ENCODE peak calls at places on chromosomes 12 and 14, in six cellular contexts. O is nephron progenitor cell, P is MM.1S, Y is pancreas, D is OCI-LY7, T is foreskin fibroblast. A is an unnamed sample.

GRCh38 chr14:62301076-62301475 is 538.9 kb downstream of the SNAPC1 start:
- DNase-seq in O (no peak), P (no peak), Y (no peak), D (no peak), T (no peak), A (no peak)

GRCh38 chr12:107475900-107476299 is 209.7 kb upstream of the PWP1 start:
- DNase-seq in O (no peak), P (no peak), Y (no peak), D (peak), T (no peak), A (no peak)

GRCh38 chr12:104643093-104643646 is 186.4 kb downstream of the CHST11 start:
- DNase-seq in O (no peak), P (no peak), Y (no peak), D (no peak), T (no peak), A (no peak)

GRCh38 chr14:92677087-92677668 is 71.2 kb downstream of the LGMN start:
- DNase-seq in O (no peak), P (no peak), Y (no peak), D (peak), T (no peak), A (peak)

GRCh38 chr12:43776498-43776897 is 17.7 kb downstream of the IRAK4 start:
- DNase-seq in O (no peak), P (peak), Y (no peak), D (peak), T (no peak), A (no peak)

GRCh38 chr12:21221072-21221471 is 90.1 kb downstream of the SLCO1B1 start:
- DNase-seq in O (no peak), P (no peak), Y (no peak), D (no peak), T (no peak), A (no peak)

GRCh38 chr12:102347761-102348160 is 132.6 kb downstream of the IGF1 start:
- DNase-seq in O (peak), P (no peak), Y (no peak), D (no peak), T (no peak), A (no peak)

GRCh38 chr14:50758945-50759344 is 72.0 kb downstream of the NIN start:
- DNase-seq in O (no peak), P (no peak), Y (no peak), D (no peak), T (no peak), A (no peak)

DNA sequence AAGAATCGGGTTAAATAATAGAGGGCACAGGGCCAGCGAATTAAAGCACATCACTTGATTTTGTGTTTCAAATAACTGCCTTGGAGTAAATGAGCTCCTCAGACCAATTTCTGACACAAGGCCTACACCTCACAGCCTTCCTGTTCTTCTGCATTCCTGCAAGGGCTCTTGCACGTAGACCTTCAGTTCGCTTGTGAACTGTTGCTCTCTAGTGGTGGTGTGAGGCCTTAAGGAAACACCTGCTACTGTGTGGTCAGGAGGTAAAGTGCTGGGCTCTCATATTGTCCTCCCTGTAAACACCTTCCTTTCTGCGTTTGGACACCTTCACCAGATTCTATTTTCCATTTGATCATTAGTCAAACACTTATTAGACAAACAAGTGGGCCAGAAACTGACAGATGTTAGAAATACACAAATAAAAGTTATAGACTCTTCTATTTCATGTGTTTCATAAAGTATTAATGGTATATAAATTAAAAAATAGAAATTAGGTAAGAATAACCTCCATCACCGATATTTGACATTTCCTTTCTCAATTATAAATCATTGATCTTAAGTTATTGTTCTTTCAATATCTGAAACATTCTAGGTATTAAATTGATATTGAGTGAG is 29.2 kb upstream of the KLRF1 start:
- DNase-seq in O (peak), P (peak), Y (no peak), D (peak), T (peak), A (no peak)
- TF ChIP-seq CTCF in O (peak), P (peak), Y (no peak), D (peak), T (peak), A (peak)

DNA sequence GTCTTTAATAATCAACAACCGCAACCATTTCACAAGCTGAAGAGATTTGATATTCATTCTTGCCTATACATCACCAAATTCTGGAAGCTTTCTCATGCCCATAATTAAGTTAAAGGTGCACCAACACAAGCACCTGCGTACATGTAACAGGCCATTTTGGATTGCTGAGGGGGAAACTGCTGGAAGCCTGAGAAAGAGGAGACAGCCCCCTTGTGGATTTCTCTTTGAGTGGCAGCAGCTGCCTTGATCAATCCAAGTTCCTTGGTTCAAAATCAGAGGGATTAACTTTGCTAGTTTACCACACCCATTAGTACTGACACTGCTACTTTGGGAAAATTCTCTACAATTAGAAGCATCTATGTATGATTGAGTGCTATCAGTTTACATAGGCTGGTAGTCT is 321.1 kb downstream of the NOVA1 start:
- DNase-seq in O (peak), P (no peak), Y (no peak), D (no peak), T (no peak), A (no peak)
- TF ChIP-seq CTCF in O (peak), P (no peak), Y (no peak), D (no peak), T (no peak), A (no peak)

DNA sequence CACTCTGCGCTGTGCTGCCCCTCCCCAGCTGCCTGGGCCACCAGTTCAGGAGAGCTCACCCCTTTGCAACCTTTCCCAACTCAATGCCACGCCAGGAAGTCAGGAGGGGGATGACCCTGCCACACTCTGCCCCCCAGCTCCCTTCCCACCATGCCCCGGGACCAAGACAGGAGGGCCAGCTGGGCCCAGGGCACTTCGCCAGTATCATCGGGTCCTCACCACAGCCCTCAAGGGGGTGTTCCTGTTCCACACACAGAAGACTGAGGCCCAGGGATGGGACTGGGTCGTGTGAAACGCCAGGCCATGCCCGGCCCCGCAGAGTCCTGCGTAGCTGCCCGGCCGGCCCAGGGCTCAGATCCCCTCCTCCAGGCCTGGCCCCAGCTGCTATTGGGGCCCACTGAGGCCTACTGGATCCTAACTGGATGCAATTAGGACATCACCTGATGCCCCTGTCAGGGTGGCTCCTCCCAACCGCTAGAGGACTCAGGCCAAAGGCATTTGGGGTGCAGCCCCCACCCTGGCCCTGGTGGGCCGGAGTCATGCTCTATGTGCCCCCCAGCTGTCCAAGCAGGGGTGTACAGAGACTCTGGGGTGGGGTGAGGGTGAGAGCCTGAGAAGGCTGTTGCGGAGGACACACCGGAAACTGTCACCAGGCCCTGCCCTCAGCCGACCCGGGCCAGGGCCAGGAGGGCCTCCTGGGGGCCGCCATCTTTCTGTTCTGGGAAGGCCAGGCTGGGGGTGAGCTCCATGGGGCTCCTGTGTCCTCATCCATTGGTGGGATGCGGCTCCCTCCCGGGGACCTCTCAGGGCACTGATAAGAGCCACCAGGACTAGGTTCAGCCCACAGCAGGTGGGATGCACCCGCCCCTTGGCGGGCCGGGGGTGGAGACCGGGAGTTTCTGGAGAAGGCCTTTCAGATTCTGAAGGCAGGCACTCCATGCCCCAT is 29.3 kb upstream of the ANKRD9 start:
- DNase-seq in O (no peak), P (no peak), Y (no peak), D (no peak), T (no peak), A (no peak)
- TF ChIP-seq CTCF in O (no peak), P (no peak), Y (no peak), D (no peak), T (no peak), A (no peak)

GRCh38 chr12:53074290-53074998 is 4.7 kb downstream of the SPRYD3 start:
- DNase-seq in O (no peak), P (no peak), Y (no peak), D (no peak), T (no peak), A (peak)

GRCh38 chr12:53070901-53071492 is 8.2 kb downstream of the SPRYD3 start:
- DNase-seq in O (no peak), P (no peak), Y (no peak), D (no peak), T (no peak), A (peak)

GRCh38 chr12:53069621-53070410 is 9.4 kb downstream of the SPRYD3 start:
- DNase-seq in O (no peak), P (no peak), Y (no peak), D (no peak), T (no peak), A (peak)

GRCh38 chr12:53073881-53074280 is 5.3 kb downstream of the SPRYD3 start:
- DNase-seq in O (no peak), P (no peak), Y (no peak), D (no peak), T (no peak), A (peak)

DNA sequence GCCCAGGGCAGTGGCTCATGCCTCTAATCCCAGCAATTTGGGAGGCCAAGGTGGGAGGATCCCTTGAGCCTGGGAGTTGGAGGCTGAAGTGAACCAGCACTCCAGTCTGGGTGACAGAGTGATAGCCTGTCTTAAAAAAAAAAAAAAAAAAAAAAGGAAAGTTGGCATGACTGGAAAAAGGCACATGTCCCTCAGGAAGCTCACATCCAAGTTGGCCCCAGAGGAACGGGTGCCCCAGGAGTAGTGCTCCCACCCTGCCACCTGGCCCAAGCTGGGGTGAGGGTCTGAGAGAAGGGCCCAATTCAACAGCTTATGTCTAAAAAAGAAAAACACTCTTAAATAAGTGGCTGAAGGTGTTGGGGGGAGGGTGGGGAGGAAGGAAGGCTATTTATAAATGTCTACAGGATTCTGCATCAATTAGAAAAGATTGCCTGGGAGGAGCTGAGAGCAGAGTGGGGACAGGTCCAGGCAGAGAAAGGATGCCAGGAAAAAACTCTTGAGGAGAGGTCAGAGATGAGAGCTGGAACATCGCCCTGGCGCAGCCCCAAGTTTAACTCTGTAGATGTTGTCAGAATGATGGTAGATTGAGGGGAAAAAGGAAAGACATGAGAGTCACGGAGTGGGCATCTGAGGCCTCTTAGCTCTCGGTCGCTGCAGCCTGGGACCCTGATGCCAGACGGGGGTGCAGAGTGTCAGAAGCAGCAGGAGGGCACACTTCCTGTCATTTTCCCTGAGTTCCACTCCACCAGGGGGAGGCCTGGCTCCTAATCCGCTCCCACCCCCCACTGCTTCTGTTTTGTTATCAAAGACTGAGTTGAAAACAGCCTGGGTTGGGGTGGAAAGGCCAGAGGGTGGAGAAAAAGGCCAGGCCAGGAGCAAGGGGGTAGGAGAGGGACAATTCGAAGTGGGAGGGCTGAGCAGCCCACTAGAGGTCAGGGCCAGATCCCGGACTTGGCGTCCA is 7.3 kb downstream of the SPRYD3 start:
- DNase-seq in O (no peak), P (no peak), Y (peak), D (no peak), T (peak), A (peak)
- TF ChIP-seq CTCF in O (no peak), P (no peak), Y (no peak), D (no peak), T (peak), A (peak)

GRCh38 chr14:39419272-39419671 is 13.0 kb downstream of the FBXO33 start:
- DNase-seq in O (no peak), P (no peak), Y (no peak), D (no peak), T (no peak), A (no peak)

GRCh38 chr14:39416072-39416471 is 16.2 kb downstream of the FBXO33 start:
- DNase-seq in O (no peak), P (no peak), Y (no peak), D (no peak), T (no peak), A (no peak)

GRCh38 chr14:39422243-39422642 is 10.0 kb downstream of the FBXO33 start:
- DNase-seq in O (no peak), P (no peak), Y (no peak), D (no peak), T (no peak), A (no peak)

GRCh38 chr14:39417014-39417413 is 15.2 kb downstream of the FBXO33 start:
- DNase-seq in O (no peak), P (no peak), Y (no peak), D (no peak), T (no peak), A (no peak)
- TF ChIP-seq CTCF in O (no peak), P (peak), Y (no peak), D (no peak), T (peak), A (no peak)

GRCh38 chr14:88614218-88614907 is 51.5 kb downstream of the ZC3H14 start:
- DNase-seq in O (no peak), P (no peak), Y (no peak), D (no peak), T (peak), A (no peak)

GRCh38 chr14:88613552-88614010 is 50.7 kb downstream of the ZC3H14 start:
- DNase-seq in O (no peak), P (no peak), Y (peak), D (no peak), T (no peak), A (no peak)

GRCh38 chr14:88607829-88608228 is 45.0 kb downstream of the ZC3H14 start:
- DNase-seq in O (no peak), P (no peak), Y (no peak), D (no peak), T (no peak), A (no peak)

GRCh38 chr14:88612981-88613380 is 50.1 kb downstream of the ZC3H14 start:
- DNase-seq in O (no peak), P (no peak), Y (no peak), D (no peak), T (no peak), A (no peak)

DNA sequence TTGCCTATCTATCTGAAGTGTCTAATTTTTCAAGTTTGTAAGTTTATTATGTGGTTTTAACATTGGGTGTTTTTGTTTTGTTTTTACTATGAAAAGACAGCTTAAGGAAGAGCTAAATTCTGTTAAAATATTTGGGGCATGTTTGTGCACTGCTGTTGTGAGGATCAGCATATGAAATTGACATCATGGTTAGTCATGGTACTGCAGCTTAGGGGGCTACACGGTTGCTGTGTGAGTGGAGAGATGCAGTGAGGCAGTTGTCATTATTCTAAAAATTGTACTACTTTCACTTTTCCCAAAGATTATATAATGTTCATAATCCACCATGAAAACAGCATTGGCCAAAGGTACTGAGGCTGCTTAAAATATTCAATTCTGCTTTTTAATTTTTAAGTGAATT is 49.0 kb downstream of the ZC3H14 start:
- DNase-seq in O (no peak), P (no peak), Y (no peak), D (no peak), T (no peak), A (no peak)
- TF ChIP-seq CTCF in O (no peak), P (no peak), Y (no peak), D (no peak), T (no peak), A (no peak)